ENCODE peak calls at places on chromosomes 11 and 22, in eight cellular contexts. One of them, this sample, is unnamed.

GRCh38 chr11:117300773-117301172 is 9.6 kb downstream of the BACE1-AS start:
- DNase-seq in ovary: peak; percentile 40
- DNase-seq in ascending aorta: no peak
- DNase-seq in thoracic aorta: no peak
- DNase-seq in cardiac muscle cell: peak; percentile 74
- DNase-seq in epithelial cell of esophagus: no peak
- DNase-seq in neural crest cell: no peak
- DNase-seq in GM06990: no peak
- DNase-seq in this sample: no peak

GRCh38 chr11:106137061-106137460 is 59.6 kb downstream of the AASDHPPT start:
- DNase-seq in ovary: no peak
- DNase-seq in ascending aorta: no peak
- DNase-seq in thoracic aorta: no peak
- DNase-seq in cardiac muscle cell: no peak
- DNase-seq in epithelial cell of esophagus: peak; percentile 30
- DNase-seq in neural crest cell: no peak
- DNase-seq in GM06990: no peak
- DNase-seq in this sample: no peak

GRCh38 chr11:123145220-123145619 is 49.8 kb downstream of the CLMP start:
- DNase-seq in ovary: peak; percentile 49
- DNase-seq in ascending aorta: no peak
- DNase-seq in thoracic aorta: peak; percentile 28
- DNase-seq in cardiac muscle cell: peak; percentile 91
- DNase-seq in epithelial cell of esophagus: peak; percentile 85
- DNase-seq in neural crest cell: no peak
- DNase-seq in GM06990: no peak
- DNase-seq in this sample: no peak

GRCh38 chr11:84922212-84922805 is 704.8 kb downstream of the DLG2 start:
- DNase-seq in ovary: no peak
- DNase-seq in ascending aorta: no peak
- DNase-seq in thoracic aorta: no peak
- DNase-seq in cardiac muscle cell: no peak
- DNase-seq in epithelial cell of esophagus: no peak
- DNase-seq in neural crest cell: no peak
- DNase-seq in GM06990: no peak
- DNase-seq in this sample: no peak

GRCh38 chr22:35950262-35950661 is 78.4 kb downstream of the RBFOX2 start:
- DNase-seq in ovary: no peak
- DNase-seq in ascending aorta: no peak
- DNase-seq in thoracic aorta: no peak
- DNase-seq in cardiac muscle cell: no peak
- DNase-seq in epithelial cell of esophagus: no peak
- DNase-seq in neural crest cell: no peak
- DNase-seq in GM06990: no peak
- DNase-seq in this sample: no peak

GRCh38 chr22:17964153-17964552 is 60.2 kb downstream of the MICAL3 start:
- DNase-seq in ovary: no peak
- DNase-seq in ascending aorta: no peak
- DNase-seq in thoracic aorta: no peak
- DNase-seq in cardiac muscle cell: no peak
- DNase-seq in epithelial cell of esophagus: no peak
- DNase-seq in neural crest cell: no peak
- DNase-seq in GM06990: no peak
- DNase-seq in this sample: peak; percentile 39

GRCh38 chr11:111978028-111978771 is 41.1 kb downstream of the DIXDC1 start:
- DNase-seq in ovary: peak; percentile 66
- DNase-seq in ascending aorta: peak; percentile 12
- DNase-seq in thoracic aorta: no peak
- DNase-seq in cardiac muscle cell: peak; percentile 81
- DNase-seq in epithelial cell of esophagus: peak; percentile 77
- DNase-seq in neural crest cell: peak; percentile 25
- DNase-seq in GM06990: no peak
- DNase-seq in this sample: no peak

GRCh38 chr11:44301856-44302231 is 8.1 kb downstream of the ALX4 start:
- DNase-seq in ovary: no peak
- DNase-seq in ascending aorta: no peak
- DNase-seq in thoracic aorta: no peak
- DNase-seq in cardiac muscle cell: peak; percentile 62
- DNase-seq in epithelial cell of esophagus: no peak
- DNase-seq in neural crest cell: no peak
- DNase-seq in GM06990: no peak
- DNase-seq in this sample: no peak

GRCh38 chr11:76119032-76119431 is 87.3 kb downstream of the WNT11 start:
- DNase-seq in ovary: no peak
- DNase-seq in ascending aorta: no peak
- DNase-seq in thoracic aorta: no peak
- DNase-seq in cardiac muscle cell: no peak
- DNase-seq in epithelial cell of esophagus: no peak
- DNase-seq in neural crest cell: no peak
- DNase-seq in GM06990: no peak
- DNase-seq in this sample: no peak

GRCh38 chr11:92473736-92474135 is 249.1 kb downstream of the FAT3 start:
- DNase-seq in ovary: no peak
- DNase-seq in ascending aorta: no peak
- DNase-seq in thoracic aorta: no peak
- DNase-seq in cardiac muscle cell: peak; percentile 1
- DNase-seq in epithelial cell of esophagus: peak; percentile 94
- DNase-seq in neural crest cell: no peak
- DNase-seq in GM06990: no peak
- DNase-seq in this sample: no peak

GRCh38 chr11:128463386-128463829 is 124.0 kb downstream of the ETS1 start:
- DNase-seq in ovary: peak; percentile 30
- DNase-seq in ascending aorta: no peak
- DNase-seq in thoracic aorta: peak; percentile 50
- DNase-seq in cardiac muscle cell: peak; percentile 94
- DNase-seq in epithelial cell of esophagus: peak; percentile 18
- DNase-seq in neural crest cell: no peak
- DNase-seq in GM06990: no peak
- DNase-seq in this sample: no peak

GRCh38 chr22:39985383-39986045 is 9.2 kb upstream of the FAM83F start:
- DNase-seq in ovary: no peak
- DNase-seq in ascending aorta: no peak
- DNase-seq in thoracic aorta: no peak
- DNase-seq in cardiac muscle cell: no peak
- DNase-seq in epithelial cell of esophagus: peak; percentile 81
- DNase-seq in neural crest cell: no peak
- DNase-seq in GM06990: no peak
- DNase-seq in this sample: no peak

GRCh38 chr11:125275905-125276634 is 111.5 kb downstream of the PKNOX2 start:
- DNase-seq in ovary: no peak
- DNase-seq in ascending aorta: no peak
- DNase-seq in thoracic aorta: no peak
- DNase-seq in cardiac muscle cell: peak; percentile 62
- DNase-seq in epithelial cell of esophagus: no peak
- DNase-seq in neural crest cell: no peak
- DNase-seq in GM06990: no peak
- DNase-seq in this sample: no peak

GRCh38 chr22:26646158-26646557 is 11.2 kb upstream of the MIAT start:
- DNase-seq in ovary: no peak
- DNase-seq in ascending aorta: no peak
- DNase-seq in thoracic aorta: no peak
- DNase-seq in cardiac muscle cell: peak; percentile 12
- DNase-seq in epithelial cell of esophagus: no peak
- DNase-seq in neural crest cell: no peak
- DNase-seq in GM06990: no peak
- DNase-seq in this sample: no peak

GRCh38 chr22:37485006-37485713 is 1.0 kb downstream of the MFNG start:
- DNase-seq in ovary: no peak
- DNase-seq in ascending aorta: no peak
- DNase-seq in thoracic aorta: no peak
- DNase-seq in cardiac muscle cell: no peak
- DNase-seq in epithelial cell of esophagus: no peak
- DNase-seq in neural crest cell: no peak
- DNase-seq in GM06990: peak; percentile 78
- DNase-seq in this sample: peak; percentile 67

GRCh38 chr11:20112291-20113146 is 47.8 kb downstream of the DBX1 start:
- DNase-seq in ovary: peak; percentile 82
- DNase-seq in ascending aorta: peak; percentile 75
- DNase-seq in thoracic aorta: peak; percentile 85
- DNase-seq in cardiac muscle cell: peak; percentile 94
- DNase-seq in epithelial cell of esophagus: peak; percentile 98
- DNase-seq in neural crest cell: no peak
- DNase-seq in GM06990: no peak
- DNase-seq in this sample: no peak

GRCh38 chr11:108929241-108929640 is 264.4 kb downstream of the DDX10 start:
- DNase-seq in ovary: no peak
- DNase-seq in ascending aorta: no peak
- DNase-seq in thoracic aorta: no peak
- DNase-seq in cardiac muscle cell: peak; percentile 91
- DNase-seq in epithelial cell of esophagus: peak; percentile 95
- DNase-seq in neural crest cell: no peak
- DNase-seq in GM06990: no peak
- DNase-seq in this sample: no peak

GRCh38 chr11:119583585-119583984 is 145.4 kb downstream of the NECTIN1 start:
- DNase-seq in ovary: no peak
- DNase-seq in ascending aorta: no peak
- DNase-seq in thoracic aorta: no peak
- DNase-seq in cardiac muscle cell: no peak
- DNase-seq in epithelial cell of esophagus: no peak
- DNase-seq in neural crest cell: no peak
- DNase-seq in GM06990: no peak
- DNase-seq in this sample: no peak

GRCh38 chr11:94926698-94927237 is 46.6 kb downstream of the CWC15 start:
- DNase-seq in ovary: peak; percentile 90
- DNase-seq in ascending aorta: peak; percentile 27
- DNase-seq in thoracic aorta: peak; percentile 25
- DNase-seq in cardiac muscle cell: peak; percentile 98
- DNase-seq in epithelial cell of esophagus: peak; percentile 6
- DNase-seq in neural crest cell: peak; percentile 47
- DNase-seq in GM06990: no peak
- DNase-seq in this sample: no peak

GRCh38 chr22:47352920-47353700 is 590.7 kb downstream of the TBC1D22A start:
- DNase-seq in ovary: no peak
- DNase-seq in ascending aorta: no peak
- DNase-seq in thoracic aorta: no peak
- DNase-seq in cardiac muscle cell: no peak
- DNase-seq in epithelial cell of esophagus: no peak
- DNase-seq in neural crest cell: no peak
- DNase-seq in GM06990: no peak
- DNase-seq in this sample: no peak

GRCh38 chr11:504994-505344 is 2.1 kb downstream of the RNH1 start:
- DNase-seq in ovary: no peak
- DNase-seq in ascending aorta: no peak
- DNase-seq in thoracic aorta: no peak
- DNase-seq in cardiac muscle cell: no peak
- DNase-seq in epithelial cell of esophagus: no peak
- DNase-seq in neural crest cell: no peak
- DNase-seq in GM06990: no peak
- DNase-seq in this sample: no peak

DNA sequence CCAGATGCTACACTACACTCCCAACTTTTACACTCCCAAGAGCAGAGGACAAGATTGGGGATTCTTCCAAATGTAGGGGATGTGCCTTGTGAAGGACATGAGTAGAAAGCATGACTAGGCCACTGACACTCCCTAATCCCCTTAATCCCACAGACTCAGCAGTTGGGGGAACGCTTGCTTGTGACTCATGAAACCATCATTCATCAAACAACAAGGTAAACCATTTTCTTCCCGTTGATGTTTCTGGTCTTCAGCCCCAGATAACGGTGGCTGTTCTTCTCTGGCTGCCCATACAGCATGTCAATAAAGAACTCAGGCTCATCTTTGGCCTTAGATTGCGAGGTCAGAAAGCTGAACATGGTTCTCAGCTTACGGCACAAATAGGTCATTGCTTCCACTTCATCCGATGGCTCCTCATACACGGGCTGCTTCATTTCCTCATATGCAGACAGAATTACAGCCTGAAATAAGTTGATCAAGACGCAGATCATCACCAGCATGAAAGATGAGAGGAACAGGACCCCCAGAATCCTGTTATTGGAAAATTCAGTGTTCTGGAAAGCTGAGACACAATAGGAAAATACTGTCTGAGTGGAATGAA is 6.4 kb upstream of the CDPF1 start:
- DNase-seq in ovary: no peak
- DNase-seq in ascending aorta: no peak
- DNase-seq in thoracic aorta: no peak
- DNase-seq in cardiac muscle cell: no peak
- DNase-seq in epithelial cell of esophagus: peak; percentile 64
- DNase-seq in neural crest cell: no peak
- DNase-seq in GM06990: no peak
- DNase-seq in this sample: no peak
- TF ChIP-seq CTCF in ovary: no peak
- TF ChIP-seq CTCF in ascending aorta: no peak
- TF ChIP-seq CTCF in thoracic aorta: no peak
- TF ChIP-seq CTCF in cardiac muscle cell: no peak
- TF ChIP-seq CTCF in epithelial cell of esophagus: no peak
- TF ChIP-seq CTCF in neural crest cell: no peak
- TF ChIP-seq CTCF in GM06990: no peak
- TF ChIP-seq CTCF in this sample: no peak

GRCh38 chr11:6443269-6444003 is 2.6 kb upstream of the HPX start:
- DNase-seq in ovary: peak; percentile 35
- DNase-seq in ascending aorta: no peak
- DNase-seq in thoracic aorta: no peak
- DNase-seq in cardiac muscle cell: peak; percentile 72
- DNase-seq in epithelial cell of esophagus: peak; percentile 61
- DNase-seq in neural crest cell: peak; percentile 38
- DNase-seq in GM06990: no peak
- DNase-seq in this sample: peak; percentile 75
- TF ChIP-seq CTCF in ovary: peak; percentile 53
- TF ChIP-seq CTCF in ascending aorta: peak; percentile 55
- TF ChIP-seq CTCF in thoracic aorta: peak; percentile 61
- TF ChIP-seq CTCF in cardiac muscle cell: peak; percentile 88
- TF ChIP-seq CTCF in epithelial cell of esophagus: peak; percentile 80
- TF ChIP-seq CTCF in neural crest cell: peak; percentile 76
- TF ChIP-seq CTCF in GM06990: peak; percentile 94
- TF ChIP-seq CTCF in this sample: peak; percentile 88

GRCh38 chr11:8070417-8071101 is 10.5 kb upstream of the TUB start:
- DNase-seq in ovary: no peak
- DNase-seq in ascending aorta: no peak
- DNase-seq in thoracic aorta: no peak
- DNase-seq in cardiac muscle cell: peak; percentile 67
- DNase-seq in epithelial cell of esophagus: peak; percentile 37
- DNase-seq in neural crest cell: no peak
- DNase-seq in GM06990: no peak
- DNase-seq in this sample: peak; percentile 59
- TF ChIP-seq CTCF in ovary: no peak
- TF ChIP-seq CTCF in ascending aorta: no peak
- TF ChIP-seq CTCF in thoracic aorta: no peak
- TF ChIP-seq CTCF in cardiac muscle cell: peak; percentile 57
- TF ChIP-seq CTCF in epithelial cell of esophagus: peak; percentile 18
- TF ChIP-seq CTCF in neural crest cell: peak; percentile 45
- TF ChIP-seq CTCF in GM06990: peak; percentile 41
- TF ChIP-seq CTCF in this sample: peak; percentile 30

GRCh38 chr11:70131606-70132190 is 53.6 kb downstream of the ANO1 start:
- DNase-seq in ovary: no peak
- DNase-seq in ascending aorta: no peak
- DNase-seq in thoracic aorta: no peak
- DNase-seq in cardiac muscle cell: no peak
- DNase-seq in epithelial cell of esophagus: no peak
- DNase-seq in neural crest cell: no peak
- DNase-seq in GM06990: no peak
- DNase-seq in this sample: no peak
- TF ChIP-seq CTCF in ovary: no peak
- TF ChIP-seq CTCF in ascending aorta: no peak
- TF ChIP-seq CTCF in thoracic aorta: no peak
- TF ChIP-seq CTCF in cardiac muscle cell: no peak
- TF ChIP-seq CTCF in epithelial cell of esophagus: no peak
- TF ChIP-seq CTCF in neural crest cell: no peak
- TF ChIP-seq CTCF in GM06990: no peak
- TF ChIP-seq CTCF in this sample: no peak

This sample was measured in GM10248.